ENCODE peak calls at places on chromosomes 4 and X, in seven cellular contexts. I is GM12878, H is K562, X is HCT116, G is SK-N-SH, Y is H1, Z is HepG2. N is an unnamed sample.

GRCh38 chr4:166318810-166319525 is 445.9 kb downstream of the TLL1 start:
- DNase-seq in G (no peak), I (no peak), H (no peak), Y (no peak), X (no peak), Z (no peak), N (no peak)

GRCh38 chr4:73067971-73068394 is 1.5 kb downstream of the COX18 start:
- DNase-seq in I (no peak), X (no peak), Z (no peak), Y (no peak), G (no peak), H (no peak), N (no peak)

GRCh38 chr4:118772149-118773081 is 63.5 kb downstream of the SEC24D start:
- DNase-seq in I (no peak), H (peak), G (no peak), X (peak), Y (no peak), Z (peak), N (peak)

GRCh38 chr4:118836763-118837507 is 1.0 kb upstream of the SEC24D start:
- DNase-seq in Z (no peak), Y (no peak), G (no peak), H (no peak), X (no peak), I (no peak), N (no peak)

GRCh38 chr4:180084561-180084960 is 2158.6 kb upstream of the TENM3 start:
- DNase-seq in X (no peak), I (no peak), Y (no peak), G (no peak), Z (no peak), H (no peak), N (no peak)

GRCh38 chr4:102449751-102450352 is 51.3 kb upstream of the NFKB1 start:
- DNase-seq in H (peak), X (peak), Y (no peak), I (peak), Z (peak), G (peak), N (peak)

GRCh38 chrX:53269536-53270107 is 11.8 kb downstream of the IQSEC2 start:
- DNase-seq in X (no peak), I (no peak), Z (no peak), H (no peak), Y (no peak), G (no peak), N (no peak)

GRCh38 chrX:106608016-106608415 is 3.8 kb upstream of the RADX start:
- DNase-seq in G (no peak), Z (no peak), Y (no peak), X (no peak), I (no peak), H (no peak), N (no peak)

GRCh38 chr4:186606593-186606992 is 51.2 kb upstream of the MTNR1A start:
- DNase-seq in G (no peak), Y (no peak), H (no peak), Z (no peak), X (no peak), I (no peak), N (no peak)

GRCh38 chr4:184283659-184284335 is 66.1 kb upstream of the ENPP6 start:
- DNase-seq in Z (no peak), Y (no peak), I (no peak), G (no peak), H (peak), X (no peak), N (peak)

GRCh38 chrX:134202561-134202960 is 34.4 kb upstream of the CCDC160 start:
- DNase-seq in X (no peak), Y (no peak), Z (no peak), H (no peak), I (no peak), G (no peak), N (no peak)

GRCh38 chr4:87865288-87865687 is 32.5 kb downstream of the MEPE start:
- DNase-seq in H (no peak), Y (no peak), I (no peak), X (no peak), Z (peak), G (no peak), N (no peak)

GRCh38 chr4:139728840-139729239 is 63.2 kb downstream of the MGST2 start:
- DNase-seq in H (no peak), G (no peak), I (no peak), Z (peak), Y (no peak), X (no peak), N (no peak)

GRCh38 chr4:52932586-52933482 is 70.7 kb downstream of the RASL11B start:
- DNase-seq in Z (no peak), G (no peak), I (no peak), Y (no peak), H (no peak), X (no peak), N (no peak)

GRCh38 chr4:93731448-93731847 is 97.1 kb upstream of the ATOH1 start:
- DNase-seq in G (peak), X (no peak), Z (no peak), Y (no peak), I (no peak), H (no peak), N (no peak)

GRCh38 chr4:77308843-77309242 is 151.8 kb downstream of the CCNG2 start:
- DNase-seq in I (no peak), Z (peak), H (peak), G (peak), X (peak), Y (no peak), N (peak)

GRCh38 chr4:169745291-169745690 is 12.5 kb downstream of the HPF1 start:
- DNase-seq in I (no peak), G (no peak), Y (no peak), X (no peak), Z (no peak), H (no peak), N (no peak)

GRCh38 chrX:23788946-23789345 is 6.0 kb downstream of the SAT1 start:
- DNase-seq in I (no peak), X (no peak), G (no peak), H (no peak), Y (no peak), Z (no peak), N (no peak)
- TF ChIP-seq JUND in I (no peak), X (no peak), G (no peak), H (no peak), Y (no peak), Z (no peak), N (no peak)

GRCh38 chrX:68829594-68830485 is 1.0 kb downstream of the EFNB1 start:
- DNase-seq in G (peak), Z (no peak), I (no peak), X (no peak), Y (peak), H (no peak), N (peak)
- TF ChIP-seq JUND in G (no peak), Z (no peak), I (no peak), X (no peak), Y (no peak), H (no peak), N (no peak)

GRCh38 chr4:144714166-144714565 is 68.2 kb downstream of the HHIP start:
- DNase-seq in I (no peak), X (no peak), H (no peak), G (no peak), Y (no peak), Z (no peak), N (no peak)

GRCh38 chr4:144720491-144720890 is 74.5 kb downstream of the HHIP start:
- DNase-seq in X (no peak), I (no peak), H (no peak), Z (no peak), Y (no peak), G (no peak), N (no peak)

GRCh38 chr4:144718958-144719512 is 73.1 kb downstream of the HHIP start:
- DNase-seq in G (no peak), H (no peak), I (no peak), X (no peak), Z (no peak), Y (no peak), N (no peak)

GRCh38 chr4:144715230-144715629 is 69.3 kb downstream of the HHIP start:
- DNase-seq in I (peak), X (no peak), Z (no peak), Y (no peak), H (no peak), G (no peak), N (no peak)

GRCh38 chr4:144716778-144717177 is 70.8 kb downstream of the HHIP start:
- DNase-seq in Y (no peak), I (no peak), X (no peak), Z (no peak), G (no peak), H (no peak), N (no peak)
- TF ChIP-seq JUND in Y (no peak), I (no peak), X (no peak), Z (no peak), G (no peak), H (no peak), N (no peak)

DNA sequence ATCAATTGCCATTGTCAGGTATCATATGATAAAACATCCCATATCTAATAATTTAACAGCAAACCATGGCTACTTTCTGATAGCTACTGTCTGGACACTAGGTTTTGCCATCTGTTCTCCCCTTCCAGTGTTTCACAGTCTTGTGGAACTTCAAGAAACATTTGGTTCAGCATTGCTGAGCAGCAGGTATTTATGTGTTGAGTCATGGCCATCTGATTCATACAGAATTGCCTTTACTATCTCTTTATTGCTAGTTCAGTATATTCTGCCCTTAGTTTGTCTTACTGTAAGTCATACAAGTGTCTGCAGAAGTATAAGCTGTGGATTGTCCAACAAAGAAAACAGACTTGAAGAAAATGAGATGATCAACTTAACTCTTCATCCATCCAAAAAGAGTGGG is 7.0 kb downstream of the NPY5R start:
- DNase-seq in G (no peak), Z (no peak), Y (no peak), X (peak), H (no peak), I (no peak), N (no peak)
- TF ChIP-seq JUND in G (no peak), Z (no peak), Y (no peak), X (no peak), H (no peak), I (no peak), N (no peak)

DNA sequence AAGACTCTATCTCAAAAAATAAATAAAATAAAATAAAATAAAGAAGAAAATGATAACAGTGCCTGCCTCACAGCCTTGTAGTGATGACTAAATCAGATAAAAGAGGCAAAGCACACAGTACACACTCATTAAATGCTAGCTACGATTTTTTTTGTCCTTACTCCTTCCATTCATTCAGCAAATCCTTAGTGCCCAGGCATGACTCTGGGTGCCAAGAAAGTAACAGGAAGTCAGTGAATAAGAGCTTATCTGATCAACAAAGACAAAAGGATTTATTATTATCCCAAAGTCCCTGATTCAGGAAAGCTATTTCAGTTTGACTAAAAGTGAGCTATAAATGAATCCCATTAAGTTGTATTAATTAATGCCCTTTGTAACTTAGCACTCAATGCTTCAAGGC is 92.7 kb downstream of the SH3KBP1 start:
- DNase-seq in H (no peak), X (no peak), I (no peak), Z (no peak), Y (no peak), G (no peak), N (no peak)
- TF ChIP-seq JUND in H (no peak), X (no peak), I (no peak), Z (no peak), Y (no peak), G (no peak), N (no peak)

GRCh38 chrX:155881158-155881993 is at the start of gene VAMP7:
- DNase-seq in G (peak), Y (peak), I (peak), H (peak), X (peak), Z (peak), N (peak)

GRCh38 chrX:155889328-155889727 is 8.2 kb downstream of the VAMP7 start:
- DNase-seq in Y (no peak), H (no peak), I (no peak), Z (no peak), X (no peak), G (no peak), N (peak)

GRCh38 chrX:155888139-155888538 is 7.0 kb downstream of the VAMP7 start:
- DNase-seq in Y (no peak), G (no peak), H (no peak), I (no peak), Z (no peak), X (peak), N (peak)

GRCh38 chrX:155880586-155881157 is 473 bp upstream of the VAMP7 start:
- DNase-seq in Z (no peak), Y (no peak), I (no peak), G (peak), H (no peak), X (no peak), N (no peak)

DNA sequence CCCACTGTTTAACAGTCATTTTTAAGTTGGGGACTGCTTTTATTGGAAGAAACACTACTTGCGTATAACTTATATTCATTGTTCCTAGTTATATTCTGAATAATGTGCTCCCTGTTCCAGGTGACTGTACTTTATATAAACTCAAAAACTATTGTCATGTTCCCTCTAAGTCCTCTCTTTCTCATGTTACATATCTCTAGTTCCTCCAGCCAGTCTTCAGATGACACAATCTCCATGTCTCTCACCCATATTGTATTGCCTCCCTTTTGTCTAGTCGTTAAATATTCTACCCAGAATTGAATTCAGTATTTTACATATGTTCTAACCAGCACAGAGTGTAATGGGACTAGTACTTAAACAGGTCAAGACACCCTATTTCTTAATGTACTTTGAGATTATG is 5.3 kb downstream of the VAMP7 start:
- DNase-seq in H (no peak), Y (no peak), Z (no peak), I (no peak), G (no peak), X (no peak), N (no peak)
- TF ChIP-seq JUND in H (no peak), Y (no peak), Z (no peak), I (no peak), G (no peak), X (no peak), N (no peak)

GRCh38 chr4:67714248-67714583 is 13.3 kb upstream of the UBA6 start:
- DNase-seq in I (no peak), H (no peak), X (no peak), Z (no peak), G (no peak), Y (no peak), N (no peak)

GRCh38 chr4:67712000-67712625 is 11.2 kb upstream of the UBA6 start:
- DNase-seq in Y (no peak), X (no peak), H (no peak), G (peak), Z (no peak), I (no peak), N (no peak)

GRCh38 chr4:67712650-67713530 is 11.9 kb upstream of the UBA6 start:
- DNase-seq in H (no peak), I (no peak), G (no peak), Y (no peak), Z (no peak), X (no peak), N (no peak)

GRCh38 chr4:67714955-67715354 is 14.0 kb upstream of the UBA6 start:
- DNase-seq in G (no peak), Y (no peak), I (no peak), H (no peak), X (no peak), Z (no peak), N (no peak)

DNA sequence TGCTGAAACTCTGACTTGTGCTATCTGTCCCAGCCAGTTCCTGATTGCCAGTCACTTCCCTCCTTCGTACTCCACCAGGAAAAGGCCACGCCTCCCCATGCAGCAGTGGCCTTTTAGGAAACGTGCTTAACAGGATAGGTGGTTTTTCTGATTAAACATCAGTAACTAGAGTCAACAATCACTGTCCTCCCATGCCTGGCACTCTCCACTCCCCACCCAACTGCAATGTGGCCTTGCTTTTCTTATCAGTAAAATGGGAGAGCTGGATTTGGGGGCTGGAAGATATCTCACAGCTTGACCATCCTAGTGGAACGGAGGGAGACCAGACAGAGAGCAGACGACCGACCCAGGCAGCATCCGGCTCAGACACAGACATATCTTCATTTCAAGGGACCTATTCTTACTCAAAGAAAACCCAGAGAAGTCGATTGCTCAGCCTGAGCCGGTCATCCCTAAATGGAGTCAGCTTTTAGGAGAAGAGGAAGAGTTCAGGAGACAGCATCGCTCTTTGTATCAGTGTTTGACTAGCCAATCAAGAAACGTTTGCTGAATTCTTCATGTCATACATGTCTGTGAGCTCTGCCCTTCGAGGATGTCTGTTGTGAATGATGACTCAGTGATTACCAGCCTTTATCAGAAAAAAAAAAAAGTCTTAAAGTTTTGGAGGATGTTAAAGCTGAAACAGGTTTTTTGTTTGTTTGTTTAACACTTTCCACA is 12.7 kb upstream of the UBA6 start:
- DNase-seq in H (peak), X (no peak), I (no peak), Y (no peak), G (no peak), Z (no peak), N (peak)
- TF ChIP-seq JUND in H (peak), X (no peak), I (no peak), Y (no peak), G (no peak), Z (no peak), N (no peak)

GRCh38 chr4:174559894-174560293 is 37.6 kb upstream of the HPGD start:
- DNase-seq in I (no peak), G (no peak), H (no peak), X (no peak), Z (no peak), Y (no peak), N (peak)
- TF ChIP-seq JUND in I (no peak), G (no peak), H (no peak), X (no peak), Z (no peak), Y (no peak), N (no peak)

DNA sequence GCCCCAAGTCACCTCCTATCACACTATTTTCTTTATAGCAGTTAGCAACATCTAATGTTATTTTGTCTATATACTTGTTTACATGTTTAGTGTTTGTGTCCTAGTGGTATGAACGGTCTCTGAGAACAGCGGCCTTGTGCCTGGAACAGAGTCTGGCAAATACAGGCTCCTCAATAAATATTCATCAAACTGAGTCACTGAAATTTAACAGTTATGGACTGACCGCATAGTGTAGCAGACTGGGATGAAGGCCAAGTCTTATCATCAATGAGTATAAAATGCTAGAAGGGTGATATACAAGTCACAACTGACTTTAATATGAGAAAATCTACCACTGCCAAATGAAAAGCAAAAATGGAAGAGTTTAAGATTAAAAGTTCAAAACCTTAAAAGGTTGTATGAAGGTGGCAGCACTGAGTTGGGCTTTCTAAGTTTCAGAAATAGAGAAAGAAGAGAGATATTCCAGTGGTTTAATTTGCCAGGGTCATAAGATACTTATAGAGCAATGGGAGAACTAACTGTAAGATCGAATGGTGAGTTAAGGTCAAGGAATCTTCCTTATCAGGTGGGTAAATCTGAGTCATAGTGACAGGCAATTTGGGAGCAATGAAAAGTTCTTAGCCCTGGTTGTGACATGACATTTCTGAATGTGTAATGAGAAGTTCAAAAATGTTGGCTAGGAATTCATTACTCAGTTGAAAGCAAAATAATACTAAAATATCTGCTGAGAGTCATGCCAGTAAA is 34.9 kb downstream of the ELOVL6 start:
- DNase-seq in I (no peak), Y (no peak), H (no peak), X (peak), Z (no peak), G (no peak), N (no peak)
- TF ChIP-seq JUND in I (no peak), Y (no peak), H (no peak), X (peak), Z (no peak), G (peak), N (no peak)

N was measured in T47D.